ENCODE peak calls at places on chromosomes 4 and X, in five cellular contexts. S is left ventricle myocardium inferior, J is heart left ventricle, G is tibial artery, V is kidney. L is an unnamed sample. For H3K4me1, the result is how much of the 10 kb centered on the place peaks cover.

GRCh38 chrX:47030339-47030738 is 47.9 kb upstream of the RGN start:
- DNase-seq in S (no peak), G (no peak), V (no peak), J (no peak), L (no peak)

GRCh38 chr4:109027016-109027500 is 264.2 kb upstream of the ETNPPL start:
- DNase-seq in V (no peak), G (no peak), J (no peak), S (no peak), L (no peak)

GRCh38 chrX:150355898-150356297 is 7.2 kb upstream of the MAMLD1 start:
- DNase-seq in J (no peak), G (no peak), V (no peak), S (no peak), L (no peak)

GRCh38 chr4:65139998-65140397 is 530.3 kb downstream of the EPHA5 start:
- DNase-seq in J (no peak), S (no peak), G (no peak), V (no peak), L (no peak)

GRCh38 chrX:42386681-42387080 is 391.3 kb downstream of the PPP1R2C start:
- DNase-seq in J (no peak), G (no peak), S (no peak), V (no peak), L (no peak)

GRCh38 chrX:39972340-39972739 is 125.4 kb downstream of the BCOR start:
- DNase-seq in S (no peak), V (no peak), J (no peak), G (no peak), L (no peak)

GRCh38 chr4:40933272-40934053 is 183.7 kb downstream of the NSUN7 start:
- DNase-seq in J (no peak), G (no peak), S (no peak), V (no peak), L (peak)

GRCh38 chr4:76306882-76307669 is 543 bp downstream of the STBD1 start:
- DNase-seq in J (peak), G (peak), V (peak), S (peak), L (peak)

GRCh38 chrX:7815166-7815565 is 27.8 kb upstream of the VCX start:
- DNase-seq in V (no peak), J (no peak), S (no peak), G (no peak), L (no peak)

GRCh38 chr4:139581096-139581495 is 25.1 kb upstream of the SETD7 start:
- DNase-seq in S (no peak), G (no peak), V (no peak), J (no peak), L (no peak)

GRCh38 chr4:179666226-179666625 is 2224.0 kb upstream of the AGA start:
- DNase-seq in V (no peak), G (no peak), S (no peak), J (no peak), L (no peak)

GRCh38 chrX:119688856-119689455 is 4.0 kb downstream of the SEPTIN6 start:
- DNase-seq in J (no peak), S (no peak), V (peak), G (no peak), L (no peak)

GRCh38 chrX:13699183-13699826 is 10.4 kb downstream of the RAB9A start:
- DNase-seq in S (no peak), J (no peak), V (no peak), G (no peak), L (peak)

GRCh38 chr4:1576200-1576960 is 107.7 kb downstream of the FAM53A start:
- DNase-seq in J (no peak), G (no peak), V (no peak), S (no peak), L (peak)

GRCh38 chrX:64204701-64205440 is 637 bp downstream of the AMER1 start:
- DNase-seq in G (peak), V (no peak), S (peak), J (peak), L (peak)

GRCh38 chr4:183344523-183345255 is 22.5 kb upstream of the CLDN24 start:
- DNase-seq in S (no peak), G (no peak), J (no peak), V (peak), L (no peak)

GRCh38 chr4:173448557-173448918 is 49.6 kb upstream of the SCRG1 start:
- DNase-seq in S (no peak), G (no peak), J (no peak), V (no peak), L (no peak)

GRCh38 chr4:68718447-68719074 is 48.1 kb upstream of the UGT2B15 start:
- DNase-seq in G (no peak), S (no peak), V (no peak), J (no peak), L (no peak)

GRCh38 chr4:1290165-1290977 is 680 bp downstream of the MAEA start:
- DNase-seq in S (no peak), J (no peak), V (peak), G (no peak), L (no peak)

GRCh38 chrX:118211891-118212816 is 95.5 kb upstream of the KLHL13 start:
- DNase-seq in J (no peak), V (no peak), G (no peak), S (no peak), L (no peak)

GRCh38 chr4:121096174-121096573 is 23.8 kb upstream of the NDNF start:
- DNase-seq in G (no peak), V (no peak), S (no peak), J (no peak), L (no peak)

GRCh38 chrX:140163376-140164159 is 198.2 kb upstream of the CXorf66 start:
- DNase-seq in S (no peak), V (no peak), J (no peak), G (no peak), L (no peak)

GRCh38 chrX:80550722-80551121 is 130.5 kb downstream of the TENT5D start:
- DNase-seq in S (no peak), V (no peak), G (no peak), J (no peak), L (no peak)

GRCh38 chr4:129545599-129546278 is 449.8 kb downstream of the C4orf33 start:
- DNase-seq in V (peak), S (peak), G (peak), J (peak), L (peak)

GRCh38 chrX:99468993-99469392 is 941.1 kb downstream of the PCDH19 start:
- DNase-seq in J (no peak), S (no peak), G (no peak), V (peak), L (no peak)

DNA sequence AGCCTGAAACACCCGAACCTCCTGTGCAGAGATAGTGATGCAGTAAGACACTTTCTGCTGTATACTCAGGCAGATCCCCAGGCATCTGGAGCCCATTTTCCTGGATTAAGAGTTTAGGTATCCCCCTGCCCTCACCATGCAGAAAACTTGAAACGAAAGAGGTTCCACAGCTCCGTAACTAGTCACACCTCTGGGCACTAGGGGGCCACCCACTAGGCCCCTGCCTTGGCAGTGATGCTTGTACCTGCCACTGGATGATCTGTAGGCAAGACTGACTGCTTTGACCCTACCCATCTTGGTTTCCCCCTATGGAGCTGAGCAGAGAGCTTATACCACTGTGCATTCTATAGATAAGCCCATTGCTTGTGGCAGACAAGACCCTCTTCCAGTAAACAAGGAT is 940.6 kb downstream of the PCDH19 start:
- DNase-seq in V (no peak), J (no peak), G (no peak), S (no peak), L (no peak)
- TF ChIP-seq CTCF in V (no peak), J (no peak), G (no peak), S (no peak), L (no peak)

GRCh38 chr4:48493485-48494100 is 3.5 kb downstream of the ZAR1 start:
- DNase-seq in J (no peak), S (no peak), G (no peak), V (no peak), L (no peak)

GRCh38 chr4:48490680-48491513 is 845 bp downstream of the ZAR1 start:
- DNase-seq in G (no peak), V (peak), J (no peak), S (no peak), L (peak)

GRCh38 chr4:48489683-48490011 is 405 bp upstream of the ZAR1 start:
- DNase-seq in G (no peak), J (no peak), S (no peak), V (no peak), L (no peak)

GRCh38 chr4:48490012-48490679 is at the start of gene ZAR1:
- DNase-seq in V (peak), S (no peak), J (no peak), G (no peak), L (no peak)

DNA sequence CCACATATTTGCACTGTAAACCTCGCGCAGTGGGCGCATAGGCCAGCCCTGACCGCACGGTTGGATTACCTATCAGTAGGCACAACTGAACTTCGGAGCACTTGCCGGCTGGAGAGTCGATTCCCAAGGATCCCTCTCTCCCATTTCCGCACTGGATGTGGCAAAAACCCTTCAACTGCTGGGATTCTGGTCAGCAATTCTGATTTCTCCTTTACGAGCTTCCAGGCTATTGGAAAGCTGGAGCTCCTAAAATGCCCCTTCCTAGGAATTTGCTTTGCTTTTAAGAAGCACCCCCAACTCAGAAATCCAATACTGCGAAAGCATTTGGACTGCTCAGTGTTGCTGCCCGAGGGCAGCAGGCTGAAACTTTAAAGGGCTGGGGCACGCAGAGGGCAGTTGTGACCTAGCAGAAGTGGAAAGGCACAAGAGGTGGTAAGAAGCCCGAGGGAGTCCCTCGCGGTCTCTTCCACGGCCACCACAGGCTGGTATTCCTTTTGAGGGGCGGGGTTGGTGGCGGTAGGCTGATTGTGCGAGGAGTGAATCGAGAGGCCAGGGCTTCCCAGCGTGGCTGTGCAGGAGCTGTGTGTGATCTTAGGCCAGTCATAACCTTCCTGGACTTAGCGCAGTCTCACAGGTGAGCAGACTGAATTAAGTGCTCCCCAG is 1.6 kb downstream of the ZAR1 start:
- DNase-seq in S (no peak), G (no peak), V (peak), J (no peak), L (no peak)
- H3K4me3 ChIP-seq in S (peak), G (no peak), V (no peak), J (no peak), L (no peak)

GRCh38 chr4:118991686-118992085 is 103.0 kb downstream of the SYNPO2 start:
- DNase-seq in G (no peak), V (no peak), S (no peak), J (no peak), L (no peak)

GRCh38 chr4:118992149-118992548 is 103.5 kb downstream of the SYNPO2 start:
- DNase-seq in G (no peak), V (no peak), J (no peak), S (no peak), L (no peak)

GRCh38 chr4:118995693-118996391 is 107.2 kb downstream of the SYNPO2 start:
- DNase-seq in S (no peak), J (no peak), V (no peak), G (no peak), L (no peak)

GRCh38 chr4:118993329-118993728 is 104.7 kb downstream of the SYNPO2 start:
- DNase-seq in V (no peak), G (no peak), S (no peak), J (no peak), L (no peak)

DNA sequence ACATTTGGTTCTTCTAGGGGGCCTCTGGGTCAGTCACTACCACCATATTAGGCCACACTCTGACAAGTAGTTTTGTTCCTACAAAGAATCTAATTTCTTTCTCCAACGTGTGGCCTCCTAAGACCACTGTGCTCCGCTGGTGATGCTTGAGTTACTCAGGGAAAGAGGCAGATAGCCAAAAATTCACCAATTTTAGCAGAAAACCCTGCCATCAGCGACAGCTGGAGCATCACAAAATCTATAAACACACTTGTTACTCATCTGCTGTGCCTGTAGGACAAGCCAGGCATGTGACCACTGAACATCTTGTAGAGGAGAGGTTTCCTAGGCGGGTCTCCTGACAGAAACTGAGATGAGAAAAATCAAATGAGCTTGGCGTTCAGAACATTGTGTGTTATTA is 105.4 kb downstream of the SYNPO2 start:
- DNase-seq in V (no peak), J (no peak), G (no peak), S (no peak), L (peak)
- H3K4me1 ChIP-seq in V (under half), J (under half), G (half or more), S (half or more), L (half or more)

GRCh38 chr4:20432098-20432497 is 180.4 kb downstream of the SLIT2 start:
- DNase-seq in J (no peak), S (no peak), V (no peak), G (no peak), L (no peak)

GRCh38 chr4:20430555-20430954 is 178.8 kb downstream of the SLIT2 start:
- DNase-seq in G (no peak), J (no peak), S (no peak), V (no peak), L (no peak)

GRCh38 chr4:20426028-20426427 is 174.3 kb downstream of the SLIT2 start:
- DNase-seq in J (no peak), G (no peak), S (no peak), V (no peak), L (no peak)

GRCh38 chr4:20431422-20432014 is 179.8 kb downstream of the SLIT2 start:
- DNase-seq in V (no peak), J (no peak), G (no peak), S (peak), L (no peak)

GRCh38 chr4:20428410-20429160 is 176.9 kb downstream of the SLIT2 start:
- DNase-seq in G (no peak), S (no peak), V (no peak), J (no peak), L (no peak)
- TF ChIP-seq CTCF in G (peak), S (peak), V (no peak), J (peak), L (no peak)

GRCh38 chr4:186651181-186651603 is 72.5 kb downstream of the FAT1 start:
- DNase-seq in G (no peak), V (no peak), J (no peak), S (no peak), L (no peak)
- H3K4me3 ChIP-seq in G (peak), V (no peak), J (peak), S (peak), L (peak)

GRCh38 chr4:7765676-7766075 is 174.0 kb downstream of the AFAP1 start:
- DNase-seq in G (no peak), V (peak), J (no peak), S (peak), L (no peak)

GRCh38 chr4:7762376-7763040 is 177.2 kb downstream of the AFAP1 start:
- DNase-seq in V (peak), G (no peak), S (no peak), J (no peak), L (no peak)

GRCh38 chr4:7764466-7764865 is 175.2 kb downstream of the AFAP1 start:
- DNase-seq in V (peak), S (no peak), G (no peak), J (no peak), L (peak)

GRCh38 chr4:7763106-7763505 is 176.6 kb downstream of the AFAP1 start:
- DNase-seq in V (peak), S (no peak), J (no peak), G (no peak), L (no peak)

DNA sequence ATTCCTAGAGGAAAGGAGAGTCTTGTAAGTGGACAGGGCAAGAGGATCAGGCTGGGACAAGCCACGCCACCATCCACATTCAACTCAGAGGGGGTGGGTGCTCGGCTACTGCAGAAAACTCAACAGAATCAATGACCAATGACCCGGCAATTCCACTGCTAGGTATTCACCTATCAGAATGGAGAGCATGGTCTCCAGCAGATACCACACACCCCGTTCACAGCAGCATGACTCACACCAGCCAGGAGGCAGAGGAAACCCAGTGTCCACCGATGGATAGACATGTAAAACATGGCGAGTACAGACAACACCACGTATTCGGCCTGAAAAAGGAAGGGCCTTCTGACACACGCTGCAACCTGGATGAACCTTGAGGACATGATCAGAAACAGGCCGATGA is 175.9 kb downstream of the AFAP1 start:
- DNase-seq in J (no peak), V (no peak), S (no peak), G (no peak), L (no peak)
- H3K4me1 ChIP-seq in J (under half), V (under half), S (under half), G (under half), L (under half)

L was measured in psoas muscle.